ENCODE peak calls at places on chromosomes 11 and 22, in four cellular contexts. W is tibial artery, S is HFF-Myc, I is mucosa of descending colon. C is an unnamed sample.

GRCh38 chr11:90874971-90875370 is 652.1 kb upstream of the CHORDC1 start:
- DNase-seq in W (no peak), S (no peak), I (no peak), C (no peak)

GRCh38 chr22:44130076-44130711 is 50.5 kb upstream of the PARVG start:
- DNase-seq in W (peak; percentile 11), S (no peak), I (no peak), C (no peak)

GRCh38 chr22:20221421-20222340 is 46.4 kb downstream of the RTN4R start:
- DNase-seq in W (peak; percentile 91), S (no peak), I (no peak), C (no peak)

GRCh38 chr22:47146391-47146790 is 383.9 kb downstream of the TBC1D22A start:
- DNase-seq in W (no peak), S (no peak), I (no peak), C (no peak)

GRCh38 chr22:24134090-24134846 is 47.0 kb upstream of the SUSD2 start:
- DNase-seq in W (peak; percentile 80), S (no peak), I (peak; percentile 59), C (no peak)

GRCh38 chr22:42635531-42635930 is 4.9 kb downstream of the ATP5MGL start:
- DNase-seq in W (peak; percentile 97), S (no peak), I (no peak), C (peak; percentile 81)

GRCh38 chr22:23237201-23237798 is 57.0 kb downstream of the BCR start:
- DNase-seq in W (no peak), S (no peak), I (peak; percentile 53), C (no peak)

GRCh38 chr11:19316434-19316833 is 75.7 kb upstream of the E2F8 start:
- DNase-seq in W (peak; percentile 73), S (no peak), I (no peak), C (no peak)

GRCh38 chr11:70772950-70773349 is 374.6 kb downstream of the CTTN start:
- DNase-seq in W (peak; percentile 11), S (no peak), I (no peak), C (no peak)

GRCh38 chr22:45435544-45436139 is 22.1 kb downstream of the RIBC2 start:
- DNase-seq in W (peak; percentile 94), S (no peak), I (peak; percentile 93), C (peak; percentile 81)

GRCh38 chr22:16968218-16968595 is 39.8 kb downstream of the GAB4 start:
- DNase-seq in W (no peak), S (no peak), I (no peak), C (no peak)

GRCh38 chr11:93234602-93235207 is 36.9 kb upstream of the SLC36A4 start:
- DNase-seq in W (peak; percentile 82), S (peak; percentile 52), I (peak; percentile 85), C (peak; percentile 44)

GRCh38 chr11:115153135-115153534 is 351.1 kb downstream of the CADM1 start:
- DNase-seq in W (no peak), S (no peak), I (no peak), C (no peak)

GRCh38 chr11:17229481-17230152 is 21.8 kb upstream of the PIK3C2A start:
- DNase-seq in W (no peak), S (no peak), I (no peak), C (no peak)

GRCh38 chr11:128720522-128720985 is 26.7 kb downstream of the FLI1 start:
- DNase-seq in W (no peak), S (no peak), I (peak; percentile 50), C (no peak)

GRCh38 chr11:71153005-71153395 is 99.4 kb downstream of the SHANK2 start:
- DNase-seq in W (no peak), S (no peak), I (no peak), C (no peak)

GRCh38 chr11:28566643-28567042 is 458.5 kb downstream of the METTL15 start:
- DNase-seq in W (peak; percentile 92), S (peak; percentile 84), I (peak; percentile 22), C (peak; percentile 78)

GRCh38 chr11:128809128-128809527 is 58.0 kb downstream of the KCNJ1 start:
- DNase-seq in W (no peak), S (no peak), I (no peak), C (no peak)

GRCh38 chr22:38282397-38282796 is 9.6 kb upstream of the TMEM184B start:
- DNase-seq in W (no peak), S (no peak), I (no peak), C (no peak)

GRCh38 chr11:58811499-58811898 is 33.0 kb downstream of the GLYATL2 start:
- DNase-seq in W (no peak), S (no peak), I (no peak), C (no peak)

GRCh38 chr11:59778122-59778521 is 22.9 kb downstream of the STX3 start:
- DNase-seq in W (no peak), S (no peak), I (peak; percentile 57), C (no peak)

GRCh38 chr22:46673205-46673604 is 53.0 kb downstream of the GRAMD4 start:
- DNase-seq in W (no peak), S (no peak), I (no peak), C (no peak)

GRCh38 chr22:36860821-36861659 is at the start of gene NCF4:
- DNase-seq in W (peak; percentile 80), S (no peak), I (peak; percentile 68), C (no peak)

GRCh38 chr11:3169235-3169951 is 4.3 kb upstream of the OSBPL5 start:
- DNase-seq in W (peak; percentile 90), S (no peak), I (no peak), C (no peak)

GRCh38 chr11:81967242-81967641 is 766.4 kb downstream of the FAM181B start:
- DNase-seq in W (no peak), S (no peak), I (no peak), C (no peak)

GRCh38 chr11:2792376-2793250 is 92.8 kb upstream of the KCNQ1OT1 start:
- DNase-seq in W (peak; percentile 59), S (no peak), I (peak; percentile 21), C (no peak)

GRCh38 chr11:129278586-129279319 is 86.6 kb upstream of the ARHGAP32 start:
- DNase-seq in W (no peak), S (no peak), I (peak; percentile 58), C (no peak)

GRCh38 chr22:47281126-47282106 is 519.0 kb downstream of the TBC1D22A start:
- DNase-seq in W (no peak), S (no peak), I (no peak), C (no peak)

GRCh38 chr11:58999291-58999680 is 60.0 kb downstream of the GLYATL1 start:
- DNase-seq in W (no peak), S (no peak), I (no peak), C (no peak)

GRCh38 chr22:50010676-50011446 is 1.7 kb downstream of the IL17REL start:
- DNase-seq in W (no peak), S (no peak), I (peak; percentile 25), C (no peak)

GRCh38 chr11:134067486-134067885 is 1.4 kb upstream of the JAM3 start:
- DNase-seq in W (no peak), S (no peak), I (no peak), C (no peak)

GRCh38 chr11:100625041-100625440 is 62.0 kb upstream of the ARHGAP42 start:
- DNase-seq in W (no peak), S (no peak), I (no peak), C (no peak)

GRCh38 chr11:47466701-47467250 is 17.8 kb upstream of the RAPSN start:
- DNase-seq in W (peak; percentile 62), S (no peak), I (peak; percentile 55), C (no peak)

GRCh38 chr11:75105462-75105925 is 8.8 kb upstream of the OR2AT4 start:
- DNase-seq in W (no peak), S (no peak), I (no peak), C (no peak)

GRCh38 chr22:17303441-17303839 is 65.8 kb upstream of the CECR2 start:
- DNase-seq in W (no peak), S (no peak), I (no peak), C (no peak)

DNA sequence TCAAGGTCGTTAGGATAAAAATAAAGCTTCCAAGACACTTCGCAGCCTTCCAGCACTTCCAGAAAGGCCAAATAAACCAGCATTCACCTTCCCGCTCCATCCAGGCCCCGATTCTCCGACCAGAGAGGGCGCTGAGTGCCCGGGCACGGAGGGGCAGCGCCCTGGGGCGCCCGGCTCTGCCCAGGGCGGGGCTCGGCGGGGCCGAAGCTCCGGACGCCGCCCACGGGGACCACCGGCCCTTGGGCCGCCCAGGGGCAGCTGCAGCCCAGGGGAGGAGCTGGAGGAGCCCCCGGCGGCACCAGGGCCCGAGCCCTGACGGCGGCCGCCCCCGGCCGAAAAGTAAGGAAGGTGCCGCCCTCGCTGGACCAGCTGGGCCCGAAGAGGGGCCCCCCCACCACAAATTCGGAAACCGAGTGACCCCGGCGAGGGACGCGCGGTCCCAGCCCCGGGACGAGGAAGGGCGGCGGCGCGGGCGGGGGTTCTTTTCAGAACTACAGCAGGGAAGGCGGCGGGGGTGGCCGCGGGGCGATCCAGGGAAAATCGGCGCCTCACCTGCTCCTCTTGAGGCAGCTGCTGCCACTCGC is 346 bp downstream of the ATL3 start:
- DNase-seq in W (peak; percentile 81), S (no peak), I (peak; percentile 82), C (no peak)
- TF ChIP-seq CTCF in W (no peak), S (peak; percentile 36), I (peak; percentile 40), C (peak; percentile 46)

GRCh38 chr11:45922425-45923082 is at the start of gene LARGE2:
- DNase-seq in W (peak; percentile 60), S (no peak), I (peak; percentile 65), C (no peak)

GRCh38 chr11:45920531-45921477 is 1.7 kb upstream of the LARGE2 start:
- DNase-seq in W (peak; percentile 33), S (no peak), I (peak; percentile 16), C (no peak)

GRCh38 chr11:45924036-45924915 is 1.8 kb downstream of the LARGE2 start:
- DNase-seq in W (peak; percentile 62), S (no peak), I (no peak), C (no peak)

GRCh38 chr11:45919806-45920530 is 2.3 kb upstream of the PEX16 start:
- DNase-seq in W (no peak), S (no peak), I (peak; percentile 25), C (no peak)

GRCh38 chr11:45921561-45922424 is 663 bp upstream of the LARGE2 start:
- DNase-seq in W (peak; percentile 65), S (no peak), I (peak; percentile 67), C (no peak)
- TF ChIP-seq CTCF in W (no peak), S (no peak), I (no peak), C (no peak)

GRCh38 chr11:118572075-118572913 is at the start of gene ARCN1:
- DNase-seq in W (peak; percentile 90), S (peak; percentile 21), I (peak; percentile 85), C (peak; percentile 38)
- TF ChIP-seq CTCF in W (no peak), S (no peak), I (no peak), C (no peak)

GRCh38 chr11:69362315-69362714 is 68.4 kb downstream of the MYEOV start:
- DNase-seq in W (peak; percentile 17), S (no peak), I (no peak), C (no peak)
- TF ChIP-seq CTCF in W (no peak), S (no peak), I (no peak), C (no peak)

GRCh38 chr11:126357969-126358762 is 2.7 kb downstream of the ST3GAL4 start:
- DNase-seq in W (peak; percentile 65), S (no peak), I (peak; percentile 26), C (no peak)
- TF ChIP-seq CTCF in W (no peak), S (no peak), I (no peak), C (no peak)

GRCh38 chr22:30823015-30823370 is 128.3 kb downstream of the OSBP2 start:
- DNase-seq in W (peak; percentile 23), S (no peak), I (no peak), C (no peak)
- TF ChIP-seq CTCF in W (no peak), S (no peak), I (no peak), C (no peak)

C was measured in AG09319.